ENCODE peak calls at places on chromosomes 2 and 18, in nine cellular contexts. I is transverse colon, V is HCT116, H is Panc1, E is prostate gland, U is stomach, Q is GM23338, C is HL-60, Y is sigmoid colon. W is an unnamed sample.

GRCh38 chr2:239293450-239294430 is 107.1 kb downstream of the HDAC4 start:
- DNase-seq in I (peak), V (no peak), H (no peak), E (no peak), U (no peak), Q (no peak), C (no peak), Y (peak), W (peak)

GRCh38 chr2:3535794-3536681 is 16.7 kb upstream of the ADI1 start:
- DNase-seq in I (peak), V (peak), H (peak), E (no peak), U (peak), Q (no peak), C (no peak), Y (peak), W (peak)

GRCh38 chr2:7456762-7457161 is 539.5 kb downstream of the RNF144A start:
- DNase-seq in I (no peak), V (no peak), H (no peak), E (no peak), U (no peak), Q (peak), C (no peak), Y (no peak), W (no peak)

GRCh38 chr2:74760875-74761630 is 72.9 kb upstream of the HK2 start:
- DNase-seq in I (no peak), V (no peak), H (no peak), E (no peak), U (no peak), Q (no peak), C (no peak), Y (no peak), W (no peak)

GRCh38 chr2:177147093-177147694 is 65.4 kb upstream of the HNRNPA3 start:
- DNase-seq in I (no peak), V (no peak), H (no peak), E (no peak), U (no peak), Q (peak), C (peak), Y (no peak), W (no peak)

GRCh38 chr2:189411860-189412259 is 29.4 kb upstream of the WDR75 start:
- DNase-seq in I (no peak), V (no peak), H (no peak), E (no peak), U (no peak), Q (no peak), C (no peak), Y (peak), W (no peak)

GRCh38 chr2:10906926-10907479 is 4.7 kb upstream of the KCNF1 start:
- DNase-seq in I (no peak), V (no peak), H (no peak), E (no peak), U (no peak), Q (no peak), C (no peak), Y (no peak), W (no peak)

GRCh38 chr2:235917506-235917905 is 250.7 kb downstream of the GBX2 start:
- DNase-seq in I (no peak), V (no peak), H (no peak), E (no peak), U (no peak), Q (no peak), C (no peak), Y (no peak), W (no peak)

GRCh38 chr18:13597068-13597467 is 129.3 kb downstream of the FAM210A start:
- DNase-seq in I (no peak), V (no peak), H (no peak), E (no peak), U (no peak), Q (peak), C (no peak), Y (no peak), W (no peak)

GRCh38 chr2:27369471-27370025 is 590 bp downstream of the EIF2B4 start:
- DNase-seq in I (no peak), V (no peak), H (no peak), E (no peak), U (peak), Q (peak), C (peak), Y (peak), W (no peak)
- TF ChIP-seq POLR2AphosphoS5 in I (no peak), V (no peak), H (no peak), E (no peak), U (no peak), Q (no peak), C (peak), Y (no peak), W (no peak)

GRCh38 chr18:7090771-7091170 is 26.8 kb downstream of the LAMA1 start:
- DNase-seq in I (no peak), V (no peak), H (no peak), E (no peak), U (no peak), Q (no peak), C (no peak), Y (no peak), W (no peak)
- TF ChIP-seq CTCF in I (no peak), V (no peak), H (no peak), E (no peak), U (no peak), Q (no peak), C (no peak), Y (no peak), W (no peak)

DNA sequence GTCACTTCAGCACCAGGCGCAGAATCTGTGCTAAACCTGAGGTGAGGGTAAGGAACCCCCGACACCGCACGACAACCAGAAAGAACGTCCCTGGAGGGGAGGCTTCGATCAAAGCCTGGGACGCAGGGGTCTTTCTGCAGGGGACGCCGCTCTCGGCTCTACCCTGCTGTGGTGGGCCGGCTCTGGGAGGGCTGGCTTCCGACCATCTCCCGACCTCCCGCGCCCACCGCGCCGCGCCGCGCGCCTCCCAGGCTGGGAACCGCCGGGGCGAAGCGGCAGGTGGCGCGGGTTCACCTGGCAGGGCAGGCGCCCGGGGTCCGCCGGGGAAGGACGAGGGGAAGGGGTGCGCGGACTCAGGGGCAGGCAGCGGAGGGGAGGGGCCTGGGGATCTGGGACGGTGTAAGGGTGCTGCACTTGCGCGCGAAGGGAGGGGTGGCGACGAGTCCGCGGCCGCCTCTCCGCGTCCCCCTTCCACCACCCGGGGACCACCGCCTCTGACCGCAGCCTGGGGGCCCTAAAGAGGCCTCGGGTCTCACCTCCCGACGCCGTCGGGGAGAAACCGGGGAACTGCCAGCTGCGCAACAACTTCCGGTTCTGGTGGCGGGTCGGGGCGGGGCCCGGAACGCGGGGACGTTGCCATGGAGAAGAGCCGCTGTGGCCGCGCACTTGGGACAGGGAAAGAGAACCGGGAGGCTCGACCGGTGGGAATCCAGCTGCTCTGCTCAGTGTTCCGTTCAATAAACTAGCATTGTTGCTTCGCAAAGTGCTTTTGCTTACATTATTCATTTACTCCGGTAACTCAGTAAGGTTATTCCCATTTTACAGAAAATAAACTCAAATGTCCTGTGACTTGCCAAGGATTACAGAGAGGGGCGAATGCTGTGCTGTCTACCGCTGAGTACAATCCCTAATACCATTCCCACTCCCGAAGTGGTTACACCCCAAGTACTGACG is at the start of gene ZNF396:
- DNase-seq in I (peak), V (peak), H (peak), E (peak), U (peak), Q (peak), C (peak), Y (peak), W (peak)
- H3K27ac ChIP-seq in I (peak), V (no peak), H (peak), E (peak), U (peak), Q (no peak), C (peak), Y (peak), W (peak)

GRCh38 chr2:55232863-55233657 is 572 bp downstream of the RPS27A start:
- DNase-seq in I (peak), V (no peak), H (no peak), E (no peak), U (peak), Q (no peak), C (no peak), Y (peak), W (peak)
- TF ChIP-seq POLR2AphosphoS5 in I (no peak), V (peak), H (no peak), E (no peak), U (no peak), Q (no peak), C (no peak), Y (no peak), W (no peak)

GRCh38 chr2:146677280-146677679 is 1167.5 kb upstream of the ACVR2A start:
- DNase-seq in I (no peak), V (no peak), H (no peak), E (no peak), U (no peak), Q (peak), C (no peak), Y (no peak), W (no peak)
- TF ChIP-seq CTCF in I (no peak), V (peak), H (no peak), E (no peak), U (no peak), Q (peak), C (no peak), Y (no peak), W (no peak)

GRCh38 chr18:2882201-2882600 is 35.4 kb downstream of the EMILIN2 start:
- DNase-seq in I (no peak), V (no peak), H (no peak), E (no peak), U (no peak), Q (no peak), C (no peak), Y (no peak), W (no peak)
- H3K27ac ChIP-seq in I (peak), V (no peak), H (no peak), E (no peak), U (peak), Q (no peak), C (peak), Y (peak), W (no peak)

GRCh38 chr2:158740591-158740990 is 54.5 kb upstream of the DAPL1 start:
- DNase-seq in I (no peak), V (no peak), H (no peak), E (no peak), U (no peak), Q (no peak), C (no peak), Y (no peak), W (no peak)

GRCh38 chr2:158740127-158740526 is 55.0 kb upstream of the DAPL1 start:
- DNase-seq in I (no peak), V (no peak), H (no peak), E (no peak), U (no peak), Q (no peak), C (no peak), Y (no peak), W (no peak)

GRCh38 chr2:158735822-158736580 is 59.1 kb upstream of the DAPL1 start:
- DNase-seq in I (no peak), V (no peak), H (no peak), E (no peak), U (no peak), Q (no peak), C (no peak), Y (no peak), W (no peak)

GRCh38 chr2:158741631-158742030 is 53.5 kb upstream of the DAPL1 start:
- DNase-seq in I (no peak), V (no peak), H (no peak), E (no peak), U (no peak), Q (no peak), C (no peak), Y (no peak), W (no peak)

GRCh38 chr2:158738363-158738762 is 56.8 kb upstream of the DAPL1 start:
- DNase-seq in I (no peak), V (no peak), H (no peak), E (no peak), U (no peak), Q (no peak), C (no peak), Y (no peak), W (no peak)
- TF ChIP-seq POLR2AphosphoS5 in I (no peak), V (no peak), H (no peak), E (no peak), U (no peak), Q (no peak), C (no peak), Y (no peak), W (no peak)